ENCODE peak calls at places on chromosome 6, in nine cellular contexts. One of them, this sample, is unnamed.

GRCh38 chr6:56808871-56809359 is 146.0 kb upstream of the BEND6 start:
- DNase-seq in COR-L47: no peak
- DNase-seq in HFFc6: peak
- DNase-seq in NCI-H774: no peak
- DNase-seq in stimulated activated CD4-positive, alpha-beta T cell treated with anti-CD3 and anti-CD28 coated beads, Interleukin-1b, Interleukin-23, amount 100 ng/mL, for 24 hours: no peak
- DNase-seq in epithelial cell of esophagus: peak
- DNase-seq in posterior vena cava: no peak
- DNase-seq in fibroblast of villous mesenchyme: peak
- DNase-seq in AG10803: peak
- DNase-seq in this sample: peak

GRCh38 chr6:132683543-132683942 is 24.6 kb upstream of the TAAR1 start:
- DNase-seq in COR-L47: no peak
- DNase-seq in HFFc6: peak
- DNase-seq in NCI-H774: no peak
- DNase-seq in stimulated activated CD4-positive, alpha-beta T cell treated with anti-CD3 and anti-CD28 coated beads, Interleukin-1b, Interleukin-23, amount 100 ng/mL, for 24 hours: no peak
- DNase-seq in epithelial cell of esophagus: peak
- DNase-seq in posterior vena cava: no peak
- DNase-seq in fibroblast of villous mesenchyme: peak
- DNase-seq in AG10803: peak
- DNase-seq in this sample: peak

GRCh38 chr6:155274533-155274932 is 10.7 kb downstream of the CLDN20 start:
- DNase-seq in COR-L47: no peak
- DNase-seq in HFFc6: peak
- DNase-seq in NCI-H774: no peak
- DNase-seq in stimulated activated CD4-positive, alpha-beta T cell treated with anti-CD3 and anti-CD28 coated beads, Interleukin-1b, Interleukin-23, amount 100 ng/mL, for 24 hours: no peak
- DNase-seq in epithelial cell of esophagus: peak
- DNase-seq in posterior vena cava: no peak
- DNase-seq in fibroblast of villous mesenchyme: peak
- DNase-seq in AG10803: peak
- DNase-seq in this sample: peak

GRCh38 chr6:133099573-133099972 is 141.6 kb upstream of the EYA4 start:
- DNase-seq in COR-L47: no peak
- DNase-seq in HFFc6: peak
- DNase-seq in NCI-H774: no peak
- DNase-seq in stimulated activated CD4-positive, alpha-beta T cell treated with anti-CD3 and anti-CD28 coated beads, Interleukin-1b, Interleukin-23, amount 100 ng/mL, for 24 hours: no peak
- DNase-seq in epithelial cell of esophagus: peak
- DNase-seq in posterior vena cava: no peak
- DNase-seq in fibroblast of villous mesenchyme: peak
- DNase-seq in AG10803: peak
- DNase-seq in this sample: peak

GRCh38 chr6:33172307-33173227 is 19.7 kb downstream of the COL11A2 start:
- DNase-seq in COR-L47: no peak
- DNase-seq in HFFc6: peak
- DNase-seq in NCI-H774: no peak
- DNase-seq in stimulated activated CD4-positive, alpha-beta T cell treated with anti-CD3 and anti-CD28 coated beads, Interleukin-1b, Interleukin-23, amount 100 ng/mL, for 24 hours: no peak
- DNase-seq in epithelial cell of esophagus: peak
- DNase-seq in posterior vena cava: peak
- DNase-seq in fibroblast of villous mesenchyme: peak
- DNase-seq in AG10803: peak
- DNase-seq in this sample: peak

GRCh38 chr6:148747493-148748160 is 797 bp downstream of the UST start:
- DNase-seq in COR-L47: peak
- DNase-seq in HFFc6: no peak
- DNase-seq in NCI-H774: peak
- DNase-seq in stimulated activated CD4-positive, alpha-beta T cell treated with anti-CD3 and anti-CD28 coated beads, Interleukin-1b, Interleukin-23, amount 100 ng/mL, for 24 hours: no peak
- DNase-seq in epithelial cell of esophagus: peak
- DNase-seq in posterior vena cava: peak
- DNase-seq in fibroblast of villous mesenchyme: peak
- DNase-seq in AG10803: peak
- DNase-seq in this sample: peak

GRCh38 chr6:43262000-43262779 is 18.9 kb downstream of the TTBK1 start:
- DNase-seq in COR-L47: no peak
- DNase-seq in HFFc6: no peak
- DNase-seq in NCI-H774: no peak
- DNase-seq in stimulated activated CD4-positive, alpha-beta T cell treated with anti-CD3 and anti-CD28 coated beads, Interleukin-1b, Interleukin-23, amount 100 ng/mL, for 24 hours: no peak
- DNase-seq in epithelial cell of esophagus: peak
- DNase-seq in posterior vena cava: no peak
- DNase-seq in fibroblast of villous mesenchyme: no peak
- DNase-seq in AG10803: no peak
- DNase-seq in this sample: no peak

GRCh38 chr6:44775121-44775520 is 387.6 kb downstream of the CDC5L start:
- DNase-seq in COR-L47: no peak
- DNase-seq in HFFc6: no peak
- DNase-seq in NCI-H774: no peak
- DNase-seq in stimulated activated CD4-positive, alpha-beta T cell treated with anti-CD3 and anti-CD28 coated beads, Interleukin-1b, Interleukin-23, amount 100 ng/mL, for 24 hours: no peak
- DNase-seq in epithelial cell of esophagus: no peak
- DNase-seq in posterior vena cava: no peak
- DNase-seq in fibroblast of villous mesenchyme: no peak
- DNase-seq in AG10803: no peak
- DNase-seq in this sample: no peak

GRCh38 chr6:4460595-4461475 is 315.4 kb upstream of the CDYL start:
- DNase-seq in COR-L47: no peak
- DNase-seq in HFFc6: no peak
- DNase-seq in NCI-H774: no peak
- DNase-seq in stimulated activated CD4-positive, alpha-beta T cell treated with anti-CD3 and anti-CD28 coated beads, Interleukin-1b, Interleukin-23, amount 100 ng/mL, for 24 hours: no peak
- DNase-seq in epithelial cell of esophagus: peak
- DNase-seq in posterior vena cava: peak
- DNase-seq in fibroblast of villous mesenchyme: peak
- DNase-seq in AG10803: peak
- DNase-seq in this sample: peak

GRCh38 chr6:10583509-10583908 is 62.4 kb downstream of the GCNT2 start:
- DNase-seq in COR-L47: no peak
- DNase-seq in HFFc6: no peak
- DNase-seq in NCI-H774: no peak
- DNase-seq in stimulated activated CD4-positive, alpha-beta T cell treated with anti-CD3 and anti-CD28 coated beads, Interleukin-1b, Interleukin-23, amount 100 ng/mL, for 24 hours: no peak
- DNase-seq in epithelial cell of esophagus: no peak
- DNase-seq in posterior vena cava: no peak
- DNase-seq in fibroblast of villous mesenchyme: no peak
- DNase-seq in AG10803: no peak
- DNase-seq in this sample: no peak

GRCh38 chr6:7218586-7218985 is 94.4 kb downstream of the SSR1 start:
- DNase-seq in COR-L47: no peak
- DNase-seq in HFFc6: no peak
- DNase-seq in NCI-H774: no peak
- DNase-seq in stimulated activated CD4-positive, alpha-beta T cell treated with anti-CD3 and anti-CD28 coated beads, Interleukin-1b, Interleukin-23, amount 100 ng/mL, for 24 hours: no peak
- DNase-seq in epithelial cell of esophagus: peak
- DNase-seq in posterior vena cava: no peak
- DNase-seq in fibroblast of villous mesenchyme: peak
- DNase-seq in AG10803: no peak
- DNase-seq in this sample: no peak

GRCh38 chr6:112839525-112839961 is 492.4 kb downstream of the RFPL4B start:
- DNase-seq in COR-L47: no peak
- DNase-seq in HFFc6: peak
- DNase-seq in NCI-H774: no peak
- DNase-seq in stimulated activated CD4-positive, alpha-beta T cell treated with anti-CD3 and anti-CD28 coated beads, Interleukin-1b, Interleukin-23, amount 100 ng/mL, for 24 hours: no peak
- DNase-seq in epithelial cell of esophagus: peak
- DNase-seq in posterior vena cava: no peak
- DNase-seq in fibroblast of villous mesenchyme: peak
- DNase-seq in AG10803: peak
- DNase-seq in this sample: peak

GRCh38 chr6:35391240-35391968 is 49.0 kb downstream of the PPARD start:
- DNase-seq in COR-L47: no peak
- DNase-seq in HFFc6: peak
- DNase-seq in NCI-H774: no peak
- DNase-seq in stimulated activated CD4-positive, alpha-beta T cell treated with anti-CD3 and anti-CD28 coated beads, Interleukin-1b, Interleukin-23, amount 100 ng/mL, for 24 hours: no peak
- DNase-seq in epithelial cell of esophagus: peak
- DNase-seq in posterior vena cava: no peak
- DNase-seq in fibroblast of villous mesenchyme: peak
- DNase-seq in AG10803: peak
- DNase-seq in this sample: peak

GRCh38 chr6:13026100-13026499 is 302.2 kb downstream of the TBC1D7 start:
- DNase-seq in COR-L47: no peak
- DNase-seq in HFFc6: no peak
- DNase-seq in NCI-H774: no peak
- DNase-seq in stimulated activated CD4-positive, alpha-beta T cell treated with anti-CD3 and anti-CD28 coated beads, Interleukin-1b, Interleukin-23, amount 100 ng/mL, for 24 hours: no peak
- DNase-seq in epithelial cell of esophagus: no peak
- DNase-seq in posterior vena cava: no peak
- DNase-seq in fibroblast of villous mesenchyme: no peak
- DNase-seq in AG10803: no peak
- DNase-seq in this sample: no peak

GRCh38 chr6:23218751-23219150 is 649.4 kb downstream of the HDGFL1 start:
- DNase-seq in COR-L47: peak
- DNase-seq in HFFc6: no peak
- DNase-seq in NCI-H774: no peak
- DNase-seq in stimulated activated CD4-positive, alpha-beta T cell treated with anti-CD3 and anti-CD28 coated beads, Interleukin-1b, Interleukin-23, amount 100 ng/mL, for 24 hours: no peak
- DNase-seq in epithelial cell of esophagus: no peak
- DNase-seq in posterior vena cava: no peak
- DNase-seq in fibroblast of villous mesenchyme: no peak
- DNase-seq in AG10803: no peak
- DNase-seq in this sample: no peak

GRCh38 chr6:17865798-17866725 is 121.4 kb downstream of the KIF13A start:
- DNase-seq in COR-L47: no peak
- DNase-seq in HFFc6: peak
- DNase-seq in NCI-H774: no peak
- DNase-seq in stimulated activated CD4-positive, alpha-beta T cell treated with anti-CD3 and anti-CD28 coated beads, Interleukin-1b, Interleukin-23, amount 100 ng/mL, for 24 hours: no peak
- DNase-seq in epithelial cell of esophagus: peak
- DNase-seq in posterior vena cava: peak
- DNase-seq in fibroblast of villous mesenchyme: peak
- DNase-seq in AG10803: peak
- DNase-seq in this sample: peak

GRCh38 chr6:40932366-40932765 is 106.7 kb downstream of the UNC5CL start:
- DNase-seq in COR-L47: no peak
- DNase-seq in HFFc6: peak
- DNase-seq in NCI-H774: no peak
- DNase-seq in stimulated activated CD4-positive, alpha-beta T cell treated with anti-CD3 and anti-CD28 coated beads, Interleukin-1b, Interleukin-23, amount 100 ng/mL, for 24 hours: no peak
- DNase-seq in epithelial cell of esophagus: peak
- DNase-seq in posterior vena cava: no peak
- DNase-seq in fibroblast of villous mesenchyme: no peak
- DNase-seq in AG10803: no peak
- DNase-seq in this sample: no peak

GRCh38 chr6:69907981-69908498 is 41.7 kb downstream of the COL19A1 start:
- DNase-seq in COR-L47: no peak
- DNase-seq in HFFc6: no peak
- DNase-seq in NCI-H774: no peak
- DNase-seq in stimulated activated CD4-positive, alpha-beta T cell treated with anti-CD3 and anti-CD28 coated beads, Interleukin-1b, Interleukin-23, amount 100 ng/mL, for 24 hours: no peak
- DNase-seq in epithelial cell of esophagus: peak
- DNase-seq in posterior vena cava: no peak
- DNase-seq in fibroblast of villous mesenchyme: peak
- DNase-seq in AG10803: peak
- DNase-seq in this sample: no peak

GRCh38 chr6:28425942-28426541 is 17.2 kb downstream of the ZSCAN23 start:
- DNase-seq in COR-L47: no peak
- DNase-seq in HFFc6: no peak
- DNase-seq in NCI-H774: no peak
- DNase-seq in stimulated activated CD4-positive, alpha-beta T cell treated with anti-CD3 and anti-CD28 coated beads, Interleukin-1b, Interleukin-23, amount 100 ng/mL, for 24 hours: no peak
- DNase-seq in epithelial cell of esophagus: no peak
- DNase-seq in posterior vena cava: no peak
- DNase-seq in fibroblast of villous mesenchyme: no peak
- DNase-seq in AG10803: no peak
- DNase-seq in this sample: no peak